ENCODE peak calls at places on chromosomes 6 and 20, in ten cellular contexts. One of them, this sample, is unnamed.

GRCh38 chr6:134689676-134690447 is 260.0 kb downstream of the ALDH8A1 start:
- DNase-seq in HT-29: no peak
- DNase-seq in left colon: no peak
- DNase-seq in NCI-H446: no peak
- DNase-seq in NCI-H2081: no peak
- DNase-seq in NCI-H1694: no peak
- DNase-seq in type B pancreatic cell: no peak
- DNase-seq in RPMI8226: no peak
- DNase-seq in activated T-helper 1 cell treated with anti-CD3 and anti-CD28 coated beads, Interleukin-2, amount 50 U/mL, for 16 hours: no peak
- DNase-seq in lower lobe of right lung: no peak
- DNase-seq in this sample: no peak

GRCh38 chr20:1205802-1206201 is 2.5 kb downstream of the C20orf202 start:
- DNase-seq in activated T-helper 1 cell treated with anti-CD3 and anti-CD28 coated beads, Interleukin-2, amount 50 U/mL, for 16 hours: no peak
- DNase-seq in NCI-H446: no peak
- DNase-seq in NCI-H2081: no peak
- DNase-seq in NCI-H1694: no peak
- DNase-seq in lower lobe of right lung: no peak
- DNase-seq in RPMI8226: no peak
- DNase-seq in type B pancreatic cell: no peak
- DNase-seq in HT-29: no peak
- DNase-seq in left colon: no peak
- DNase-seq in this sample: no peak

GRCh38 chr6:149278996-149279395 is 38.5 kb upstream of the TAB2 start:
- DNase-seq in lower lobe of right lung: no peak
- DNase-seq in type B pancreatic cell: no peak
- DNase-seq in left colon: no peak
- DNase-seq in HT-29: no peak
- DNase-seq in activated T-helper 1 cell treated with anti-CD3 and anti-CD28 coated beads, Interleukin-2, amount 50 U/mL, for 16 hours: no peak
- DNase-seq in NCI-H2081: no peak
- DNase-seq in NCI-H1694: no peak
- DNase-seq in RPMI8226: no peak
- DNase-seq in NCI-H446: no peak
- DNase-seq in this sample: no peak

GRCh38 chr20:35093245-35093884 is 758 bp upstream of the TRPC4AP start:
- DNase-seq in RPMI8226: no peak
- DNase-seq in lower lobe of right lung: no peak
- DNase-seq in activated T-helper 1 cell treated with anti-CD3 and anti-CD28 coated beads, Interleukin-2, amount 50 U/mL, for 16 hours: no peak
- DNase-seq in NCI-H446: no peak
- DNase-seq in left colon: no peak
- DNase-seq in type B pancreatic cell: no peak
- DNase-seq in HT-29: no peak
- DNase-seq in NCI-H1694: no peak
- DNase-seq in NCI-H2081: no peak
- DNase-seq in this sample: no peak

GRCh38 chr6:83974409-83975050 is 59.0 kb upstream of the MRAP2 start:
- DNase-seq in HT-29: no peak
- DNase-seq in left colon: no peak
- DNase-seq in lower lobe of right lung: no peak
- DNase-seq in RPMI8226: no peak
- DNase-seq in activated T-helper 1 cell treated with anti-CD3 and anti-CD28 coated beads, Interleukin-2, amount 50 U/mL, for 16 hours: no peak
- DNase-seq in NCI-H1694: no peak
- DNase-seq in NCI-H2081: no peak
- DNase-seq in type B pancreatic cell: no peak
- DNase-seq in NCI-H446: no peak
- DNase-seq in this sample: no peak

GRCh38 chr6:144585217-144585814 is 300.2 kb downstream of the UTRN start:
- DNase-seq in left colon: no peak
- DNase-seq in NCI-H2081: peak
- DNase-seq in RPMI8226: peak
- DNase-seq in activated T-helper 1 cell treated with anti-CD3 and anti-CD28 coated beads, Interleukin-2, amount 50 U/mL, for 16 hours: no peak
- DNase-seq in type B pancreatic cell: no peak
- DNase-seq in NCI-H446: no peak
- DNase-seq in HT-29: peak
- DNase-seq in NCI-H1694: peak
- DNase-seq in lower lobe of right lung: no peak
- DNase-seq in this sample: peak

GRCh38 chr20:40195742-40196141 is 493.3 kb downstream of the MAFB start:
- DNase-seq in lower lobe of right lung: no peak
- DNase-seq in HT-29: no peak
- DNase-seq in activated T-helper 1 cell treated with anti-CD3 and anti-CD28 coated beads, Interleukin-2, amount 50 U/mL, for 16 hours: no peak
- DNase-seq in NCI-H2081: no peak
- DNase-seq in type B pancreatic cell: no peak
- DNase-seq in NCI-H1694: no peak
- DNase-seq in left colon: no peak
- DNase-seq in RPMI8226: no peak
- DNase-seq in NCI-H446: no peak
- DNase-seq in this sample: no peak

GRCh38 chr6:52522151-52522626 is 54.7 kb downstream of the TRAM2 start:
- DNase-seq in left colon: no peak
- DNase-seq in HT-29: no peak
- DNase-seq in lower lobe of right lung: no peak
- DNase-seq in RPMI8226: no peak
- DNase-seq in activated T-helper 1 cell treated with anti-CD3 and anti-CD28 coated beads, Interleukin-2, amount 50 U/mL, for 16 hours: no peak
- DNase-seq in NCI-H1694: no peak
- DNase-seq in type B pancreatic cell: no peak
- DNase-seq in NCI-H446: no peak
- DNase-seq in NCI-H2081: no peak
- DNase-seq in this sample: no peak

GRCh38 chr6:47288245-47289090 is 21.2 kb downstream of the TNFRSF21 start:
- DNase-seq in NCI-H2081: peak
- DNase-seq in activated T-helper 1 cell treated with anti-CD3 and anti-CD28 coated beads, Interleukin-2, amount 50 U/mL, for 16 hours: no peak
- DNase-seq in NCI-H446: no peak
- DNase-seq in type B pancreatic cell: no peak
- DNase-seq in NCI-H1694: peak
- DNase-seq in RPMI8226: no peak
- DNase-seq in HT-29: no peak
- DNase-seq in left colon: no peak
- DNase-seq in lower lobe of right lung: no peak
- DNase-seq in this sample: no peak

GRCh38 chr6:16803294-16804006 is 42.2 kb upstream of the ATXN1 start:
- DNase-seq in left colon: no peak
- DNase-seq in type B pancreatic cell: peak
- DNase-seq in lower lobe of right lung: no peak
- DNase-seq in NCI-H446: peak
- DNase-seq in HT-29: no peak
- DNase-seq in NCI-H2081: no peak
- DNase-seq in activated T-helper 1 cell treated with anti-CD3 and anti-CD28 coated beads, Interleukin-2, amount 50 U/mL, for 16 hours: no peak
- DNase-seq in RPMI8226: no peak
- DNase-seq in NCI-H1694: no peak
- DNase-seq in this sample: peak

GRCh38 chr6:157323924-157324276 is 581 bp upstream of the TMEM242 start:
- DNase-seq in lower lobe of right lung: peak
- DNase-seq in type B pancreatic cell: peak
- DNase-seq in RPMI8226: peak
- DNase-seq in HT-29: peak
- DNase-seq in left colon: peak
- DNase-seq in activated T-helper 1 cell treated with anti-CD3 and anti-CD28 coated beads, Interleukin-2, amount 50 U/mL, for 16 hours: no peak
- DNase-seq in NCI-H1694: no peak
- DNase-seq in NCI-H2081: no peak
- DNase-seq in NCI-H446: no peak
- DNase-seq in this sample: peak

GRCh38 chr20:53902968-53903651 is 167.3 kb downstream of the BCAS1 start:
- DNase-seq in lower lobe of right lung: no peak
- DNase-seq in NCI-H2081: no peak
- DNase-seq in type B pancreatic cell: no peak
- DNase-seq in HT-29: no peak
- DNase-seq in NCI-H1694: no peak
- DNase-seq in NCI-H446: no peak
- DNase-seq in left colon: no peak
- DNase-seq in RPMI8226: no peak
- DNase-seq in activated T-helper 1 cell treated with anti-CD3 and anti-CD28 coated beads, Interleukin-2, amount 50 U/mL, for 16 hours: no peak
- DNase-seq in this sample: no peak

GRCh38 chr6:19943042-19943441 is 105.9 kb downstream of the ID4 start:
- DNase-seq in NCI-H1694: no peak
- DNase-seq in RPMI8226: no peak
- DNase-seq in left colon: no peak
- DNase-seq in lower lobe of right lung: no peak
- DNase-seq in NCI-H446: no peak
- DNase-seq in HT-29: no peak
- DNase-seq in type B pancreatic cell: no peak
- DNase-seq in activated T-helper 1 cell treated with anti-CD3 and anti-CD28 coated beads, Interleukin-2, amount 50 U/mL, for 16 hours: no peak
- DNase-seq in NCI-H2081: no peak
- DNase-seq in this sample: no peak

GRCh38 chr6:1547785-1548184 is 61.9 kb upstream of the FOXC1 start:
- DNase-seq in type B pancreatic cell: no peak
- DNase-seq in activated T-helper 1 cell treated with anti-CD3 and anti-CD28 coated beads, Interleukin-2, amount 50 U/mL, for 16 hours: no peak
- DNase-seq in NCI-H1694: no peak
- DNase-seq in RPMI8226: no peak
- DNase-seq in NCI-H446: no peak
- DNase-seq in lower lobe of right lung: no peak
- DNase-seq in left colon: no peak
- DNase-seq in NCI-H2081: no peak
- DNase-seq in HT-29: no peak
- DNase-seq in this sample: no peak

GRCh38 chr6:21277601-21278043 is 315.9 kb upstream of the SOX4 start:
- DNase-seq in NCI-H446: no peak
- DNase-seq in HT-29: peak
- DNase-seq in NCI-H1694: no peak
- DNase-seq in activated T-helper 1 cell treated with anti-CD3 and anti-CD28 coated beads, Interleukin-2, amount 50 U/mL, for 16 hours: no peak
- DNase-seq in left colon: no peak
- DNase-seq in RPMI8226: no peak
- DNase-seq in type B pancreatic cell: no peak
- DNase-seq in NCI-H2081: no peak
- DNase-seq in lower lobe of right lung: no peak
- DNase-seq in this sample: no peak

GRCh38 chr6:95686858-95687257 is 109.5 kb downstream of the MANEA start:
- DNase-seq in HT-29: no peak
- DNase-seq in type B pancreatic cell: no peak
- DNase-seq in RPMI8226: no peak
- DNase-seq in NCI-H2081: peak
- DNase-seq in activated T-helper 1 cell treated with anti-CD3 and anti-CD28 coated beads, Interleukin-2, amount 50 U/mL, for 16 hours: no peak
- DNase-seq in lower lobe of right lung: no peak
- DNase-seq in left colon: no peak
- DNase-seq in NCI-H1694: peak
- DNase-seq in NCI-H446: peak
- DNase-seq in this sample: no peak

GRCh38 chr6:157036245-157036681 is 259.1 kb downstream of the ARID1B start:
- DNase-seq in lower lobe of right lung: no peak
- DNase-seq in NCI-H446: no peak
- DNase-seq in RPMI8226: no peak
- DNase-seq in left colon: no peak
- DNase-seq in activated T-helper 1 cell treated with anti-CD3 and anti-CD28 coated beads, Interleukin-2, amount 50 U/mL, for 16 hours: no peak
- DNase-seq in HT-29: peak
- DNase-seq in NCI-H1694: no peak
- DNase-seq in type B pancreatic cell: no peak
- DNase-seq in NCI-H2081: no peak
- DNase-seq in this sample: peak

GRCh38 chr6:23650676-23651075 is 475.3 kb upstream of the NRSN1 start:
- DNase-seq in HT-29: no peak
- DNase-seq in type B pancreatic cell: no peak
- DNase-seq in activated T-helper 1 cell treated with anti-CD3 and anti-CD28 coated beads, Interleukin-2, amount 50 U/mL, for 16 hours: no peak
- DNase-seq in lower lobe of right lung: no peak
- DNase-seq in NCI-H446: no peak
- DNase-seq in RPMI8226: no peak
- DNase-seq in NCI-H1694: no peak
- DNase-seq in left colon: peak
- DNase-seq in NCI-H2081: no peak
- DNase-seq in this sample: peak

GRCh38 chr6:30828027-30828962 is 56.0 kb upstream of the DDR1 start:
- DNase-seq in lower lobe of right lung: peak
- DNase-seq in NCI-H1694: peak
- DNase-seq in RPMI8226: peak
- DNase-seq in type B pancreatic cell: peak
- DNase-seq in left colon: peak
- DNase-seq in activated T-helper 1 cell treated with anti-CD3 and anti-CD28 coated beads, Interleukin-2, amount 50 U/mL, for 16 hours: peak
- DNase-seq in NCI-H446: peak
- DNase-seq in NCI-H2081: peak
- DNase-seq in HT-29: peak
- DNase-seq in this sample: peak

GRCh38 chr6:15444881-15445280 is 199.0 kb downstream of the JARID2 start:
- DNase-seq in NCI-H446: peak
- DNase-seq in lower lobe of right lung: no peak
- DNase-seq in NCI-H2081: peak
- DNase-seq in RPMI8226: peak
- DNase-seq in NCI-H1694: peak
- DNase-seq in left colon: no peak
- DNase-seq in activated T-helper 1 cell treated with anti-CD3 and anti-CD28 coated beads, Interleukin-2, amount 50 U/mL, for 16 hours: no peak
- DNase-seq in HT-29: peak
- DNase-seq in type B pancreatic cell: no peak
- DNase-seq in this sample: peak

GRCh38 chr6:132483779-132484679 is 28.9 kb downstream of the STX7 start:
- DNase-seq in RPMI8226: peak
- DNase-seq in NCI-H1694: peak
- DNase-seq in lower lobe of right lung: no peak
- DNase-seq in activated T-helper 1 cell treated with anti-CD3 and anti-CD28 coated beads, Interleukin-2, amount 50 U/mL, for 16 hours: no peak
- DNase-seq in NCI-H446: peak
- DNase-seq in left colon: no peak
- DNase-seq in type B pancreatic cell: no peak
- DNase-seq in HT-29: peak
- DNase-seq in NCI-H2081: peak
- DNase-seq in this sample: peak

GRCh38 chr6:138018297-138018696 is 88.9 kb downstream of the PERP start:
- DNase-seq in RPMI8226: no peak
- DNase-seq in NCI-H2081: no peak
- DNase-seq in activated T-helper 1 cell treated with anti-CD3 and anti-CD28 coated beads, Interleukin-2, amount 50 U/mL, for 16 hours: no peak
- DNase-seq in type B pancreatic cell: no peak
- DNase-seq in NCI-H1694: no peak
- DNase-seq in NCI-H446: no peak
- DNase-seq in left colon: no peak
- DNase-seq in HT-29: no peak
- DNase-seq in lower lobe of right lung: no peak
- DNase-seq in this sample: no peak

GRCh38 chr20:56736285-56736857 is 107.3 kb downstream of the TFAP2C start:
- DNase-seq in NCI-H2081: no peak
- DNase-seq in lower lobe of right lung: no peak
- DNase-seq in type B pancreatic cell: no peak
- DNase-seq in NCI-H446: no peak
- DNase-seq in left colon: no peak
- DNase-seq in NCI-H1694: no peak
- DNase-seq in activated T-helper 1 cell treated with anti-CD3 and anti-CD28 coated beads, Interleukin-2, amount 50 U/mL, for 16 hours: no peak
- DNase-seq in HT-29: no peak
- DNase-seq in RPMI8226: no peak
- DNase-seq in this sample: no peak